ENCODE peak calls at places on chromosomes 11 and 22, in seven cellular contexts. C is small intestine, G is MCF 10A, X is AG20443, T is AG10803, I is AML-193, K is lung microvascular endothelial cell. W is an unnamed sample.

GRCh38 chr11:107898270-107898669 is 30.0 kb upstream of the RAB39A start:
- DNase-seq in G (peak; percentile 60), X (peak; percentile 66), T (peak; percentile 62), K (peak; percentile 61), I (peak; percentile 60), C (peak; percentile 49), W (no peak)

GRCh38 chr11:27477243-27477642 is 4.7 kb upstream of the LGR4 start:
- DNase-seq in K (no peak), X (no peak), I (no peak), G (no peak), T (no peak), C (no peak), W (no peak)

GRCh38 chr11:129189646-129190045 is 2.5 kb downstream of the ARHGAP32 start:
- DNase-seq in K (no peak), T (no peak), I (no peak), G (peak; percentile 15), X (no peak), C (peak; percentile 33), W (no peak)

GRCh38 chr22:40463727-40464126 is 93.3 kb downstream of the SGSM3 start:
- DNase-seq in I (peak; percentile 46), X (no peak), C (no peak), T (no peak), G (no peak), K (peak; percentile 62), W (no peak)

GRCh38 chr22:45296628-45297297 is 12.0 kb downstream of the UPK3A start:
- DNase-seq in C (no peak), T (no peak), G (no peak), I (peak; percentile 24), K (no peak), X (no peak), W (no peak)

GRCh38 chr11:67463680-67464410 is 5.2 kb downstream of the TMEM134 start:
- DNase-seq in G (peak; percentile 91), T (peak; percentile 41), C (peak; percentile 91), K (peak; percentile 62), X (peak; percentile 83), I (peak; percentile 46), W (no peak)

GRCh38 chr11:66619080-66619554 is 2.7 kb downstream of the RBM14 start:
- DNase-seq in C (peak; percentile 46), X (peak; percentile 22), G (peak; percentile 83), T (peak; percentile 75), I (peak; percentile 53), K (peak; percentile 79), W (no peak)

GRCh38 chr22:23639661-23640060 is 7.5 kb upstream of the DRICH1 start:
- DNase-seq in T (no peak), C (no peak), G (no peak), X (no peak), K (no peak), I (no peak), W (no peak)

GRCh38 chr11:501001-501682 is 5.9 kb downstream of the RNH1 start:
- DNase-seq in K (no peak), I (no peak), C (no peak), T (no peak), G (no peak), X (no peak), W (no peak)

GRCh38 chr11:95520765-95521542 is 268.6 kb downstream of the FAM76B start:
- DNase-seq in I (no peak), T (no peak), K (no peak), C (no peak), G (peak; percentile 89), X (peak; percentile 12), W (no peak)

GRCh38 chr11:6693342-6694228 is 10.4 kb upstream of the MRPL17 start:
- DNase-seq in C (no peak), T (peak; percentile 66), X (no peak), K (peak; percentile 80), G (peak; percentile 61), I (no peak), W (peak; percentile 27)

GRCh38 chr11:127412234-127412633 is 411.7 kb upstream of the KIRREL3 start:
- DNase-seq in I (no peak), G (no peak), X (no peak), T (no peak), K (no peak), C (no peak), W (no peak)

GRCh38 chr11:111308140-111308539 is 9.8 kb downstream of the POU2AF3 start:
- DNase-seq in C (peak; percentile 93), K (no peak), T (no peak), G (no peak), I (no peak), X (no peak), W (no peak)

GRCh38 chr22:27726726-27727449 is 74.7 kb downstream of the MN1 start:
- DNase-seq in X (peak; percentile 94), I (no peak), T (peak; percentile 94), C (peak; percentile 42), G (peak; percentile 84), K (peak; percentile 83), W (no peak)

GRCh38 chr11:32819187-32819586 is 10.5 kb upstream of the PRRG4 start:
- DNase-seq in K (no peak), X (no peak), T (no peak), G (no peak), I (no peak), C (no peak), W (no peak)

GRCh38 chr11:62792193-62792575 is 378 bp upstream of the TMEM223 start:
- DNase-seq in T (no peak), G (no peak), K (no peak), I (no peak), X (no peak), C (no peak), W (no peak)

W was measured in stimulated activated CD4-positive, alpha-beta T cell treated with anti-CD3 and anti-CD28 coated beads, Interleukin-15, amount 100 ng/mL, for 1 hour.